ENCODE peak calls at places on chromosomes 6 and 20, in five cellular contexts. I, D, J, R and Z are unnamed samples.

GRCh38 chr6:128432394-128432793 is 88.0 kb downstream of the PTPRK start:
- DNase-seq in R (no peak), D (no peak), I (no peak), J (no peak), Z (no peak)

GRCh38 chr20:38601216-38602184 is at the start of gene ARHGAP40:
- DNase-seq in J (no peak), D (no peak), R (no peak), I (peak), Z (no peak)

GRCh38 chr6:122730775-122731386 is 48.6 kb upstream of the FABP7 start:
- DNase-seq in R (no peak), D (peak), I (peak), J (no peak), Z (no peak)

GRCh38 chr6:110781522-110782200 is 33.6 kb downstream of the CDK19 start:
- DNase-seq in J (no peak), D (no peak), I (no peak), R (no peak), Z (no peak)

GRCh38 chr6:96899019-96899418 is 1.3 kb upstream of the NDUFAF4 start:
- DNase-seq in J (no peak), I (peak), D (peak), R (no peak), Z (no peak)

GRCh38 chr6:70694371-70694770 is 26.7 kb downstream of the SMAP1 start:
- DNase-seq in R (no peak), I (no peak), J (no peak), D (no peak), Z (no peak)

GRCh38 chr6:128241221-128241620 is 279.2 kb downstream of the PTPRK start:
- DNase-seq in D (no peak), R (no peak), J (no peak), I (peak), Z (no peak)

GRCh38 chr20:4813076-4813838 is 91.5 kb downstream of the PRND start:
- DNase-seq in I (no peak), J (peak), D (no peak), R (no peak), Z (no peak)

GRCh38 chr6:137799950-137800568 is 67.0 kb upstream of the TNFAIP3 start:
- DNase-seq in J (peak), I (peak), R (peak), D (peak), Z (no peak)

GRCh38 chr6:139925894-139926641 is 551.6 kb upstream of the CITED2 start:
- DNase-seq in J (no peak), I (no peak), R (no peak), D (peak), Z (no peak)

GRCh38 chr20:57849868-57850215 is 140.0 kb upstream of the PMEPA1 start:
- DNase-seq in D (no peak), I (peak), R (no peak), J (no peak), Z (no peak)

GRCh38 chr6:78611097-78611625 is 256.2 kb upstream of the IRAK1BP1 start:
- DNase-seq in J (no peak), I (no peak), D (no peak), R (no peak), Z (no peak)

GRCh38 chr20:32359633-32360332 is 1.7 kb downstream of the ASXL1 start:
- DNase-seq in J (no peak), D (no peak), I (peak), R (no peak), Z (peak)

GRCh38 chr20:32358883-32359632 is 927 bp downstream of the ASXL1 start:
- DNase-seq in J (peak), R (peak), I (peak), D (peak), Z (peak)

GRCh38 chr20:32357869-32358631 is at the start of gene ASXL1:
- DNase-seq in R (peak), I (peak), D (peak), J (peak), Z (peak)

GRCh38 chr20:32358632-32358882 is 426 bp downstream of the ASXL1 start:
- DNase-seq in I (no peak), R (no peak), D (no peak), J (no peak), Z (no peak)

DNA sequence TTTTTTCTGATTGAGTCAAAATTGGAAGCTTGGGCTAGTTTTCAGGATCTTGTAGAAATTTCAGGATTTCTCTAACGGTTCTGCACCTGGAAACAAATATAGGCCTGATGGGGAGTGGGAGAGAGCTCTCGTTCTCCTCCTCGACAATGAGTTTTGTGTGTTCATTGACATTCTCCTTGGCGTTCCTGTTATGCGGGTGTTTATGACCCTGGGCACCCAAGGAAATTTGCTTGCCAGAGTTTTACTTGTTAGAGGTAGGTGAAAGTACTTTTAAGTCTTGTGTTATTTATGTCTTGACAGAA is 2.2 kb downstream of the ASXL1 start:
- DNase-seq in D (no peak), R (no peak), J (no peak), I (no peak), Z (no peak)
- H3K27ac ChIP-seq in D (no peak), R (no peak), J (peak), I (no peak), Z (peak)

DNA sequence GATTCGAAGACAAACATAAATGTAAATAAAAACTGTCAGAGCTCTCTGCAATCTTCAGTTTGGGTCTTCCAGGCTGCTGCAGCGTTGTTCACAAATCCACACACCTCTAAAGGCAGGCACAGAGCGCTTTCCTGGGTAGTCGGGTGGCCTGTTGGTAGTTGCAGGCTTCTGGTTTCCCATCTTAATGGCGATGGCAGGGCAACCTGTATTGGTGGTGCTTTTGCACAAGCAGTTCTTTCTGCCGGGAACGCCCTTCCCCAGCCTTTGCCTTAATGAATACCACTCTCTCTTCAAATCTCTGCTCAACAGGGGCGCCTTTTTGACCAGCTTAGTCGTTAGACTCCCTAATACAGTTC is 723 bp upstream of the IFT52 start:
- DNase-seq in R (peak), D (no peak), J (no peak), I (peak), Z (no peak)
- H3K27ac ChIP-seq in R (peak), D (peak), J (peak), I (no peak), Z (peak)

DNA sequence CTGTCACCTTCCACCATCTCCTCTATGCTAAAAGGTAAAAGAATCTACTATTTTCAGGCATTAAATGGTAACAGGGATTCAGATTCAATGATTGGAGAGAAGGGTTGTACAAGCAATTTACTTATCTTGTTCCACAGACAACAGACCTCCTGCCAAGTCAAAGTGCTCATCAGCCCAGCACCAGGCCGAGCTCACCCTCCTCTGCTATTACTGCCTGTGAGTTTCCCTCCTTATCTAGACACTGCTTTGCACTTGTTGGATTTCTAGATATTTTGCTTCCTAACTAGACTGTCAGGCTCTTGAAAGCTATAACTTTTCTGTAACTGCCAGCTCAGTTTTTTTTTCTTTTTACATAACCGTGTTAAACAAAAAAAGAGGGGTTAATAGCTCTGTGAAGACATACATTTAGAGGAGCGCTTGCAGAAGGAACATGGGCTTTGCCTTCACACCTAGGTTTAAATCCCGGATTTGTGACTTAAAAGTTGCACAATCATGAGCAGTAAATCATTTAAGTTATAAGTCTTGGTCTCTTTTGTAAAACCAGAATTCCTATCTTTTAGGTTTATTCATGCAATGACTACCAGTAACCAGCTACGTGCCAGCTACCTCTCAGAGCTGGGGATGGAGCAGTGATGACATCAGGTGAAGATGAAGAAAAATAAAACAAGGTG is 1.1 kb upstream of the FAM162B start:
- DNase-seq in R (no peak), J (no peak), D (no peak), I (no peak), Z (no peak)
- H3K27ac ChIP-seq in R (no peak), J (no peak), D (no peak), I (no peak), Z (no peak)

DNA sequence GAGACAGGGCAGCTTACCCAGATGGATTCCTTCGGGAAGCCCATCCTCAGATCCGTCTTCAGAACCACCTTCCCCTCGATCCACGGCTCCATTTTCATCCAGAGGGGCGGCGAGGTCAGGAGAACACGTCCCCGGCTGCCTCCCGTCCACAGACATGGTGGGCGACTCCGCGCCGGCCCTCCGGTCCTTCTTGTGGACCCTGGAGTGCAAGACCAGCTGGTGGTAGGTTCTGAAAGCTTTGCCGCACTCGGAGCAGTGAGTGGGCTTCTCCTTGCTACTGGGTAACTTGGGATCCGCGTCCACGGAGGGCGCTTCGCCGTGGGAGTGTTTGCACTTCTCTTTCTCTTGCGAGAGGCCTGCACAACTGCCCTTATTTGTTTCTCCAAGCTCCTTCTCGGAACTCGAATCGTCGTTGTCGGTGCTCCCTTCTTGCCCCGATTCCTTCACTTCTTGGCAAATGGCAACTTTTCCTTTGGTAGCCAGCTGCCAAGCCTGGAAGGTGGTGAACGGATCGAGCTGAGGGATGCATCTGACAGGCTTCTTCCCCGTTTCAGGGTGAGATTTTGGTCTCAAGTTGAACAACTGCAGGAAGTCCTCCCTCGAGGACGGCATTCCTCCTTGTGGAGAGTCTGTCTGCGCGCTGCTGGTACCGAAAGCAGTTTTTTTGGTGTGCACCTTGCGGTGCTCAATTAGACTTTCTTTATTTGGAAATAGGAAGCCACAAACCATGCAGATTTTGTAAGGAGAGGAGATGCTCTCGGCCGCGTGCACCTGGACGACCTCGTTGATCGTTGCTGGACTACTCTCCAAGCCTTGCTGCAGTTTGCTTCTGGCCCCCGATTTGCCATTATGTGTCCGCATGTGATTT is 12.0 kb downstream of the ZNF217 start:
- DNase-seq in D (no peak), J (peak), I (no peak), R (no peak), Z (no peak)
- H3K27ac ChIP-seq in D (peak), J (peak), I (peak), R (peak), Z (no peak)

GRCh38 chr20:49877254-49877990 is 37.9 kb downstream of the SPATA2 start:
- DNase-seq in R (no peak), J (no peak), D (no peak), I (no peak), Z (no peak)
- H3K27ac ChIP-seq in R (no peak), J (no peak), D (no peak), I (no peak), Z (no peak)

GRCh38 chr20:60869626-60870025 is 382.4 kb upstream of the CDH4 start:
- DNase-seq in R (no peak), I (no peak), D (no peak), J (no peak), Z (no peak)
- H3K27ac ChIP-seq in R (no peak), I (no peak), D (no peak), J (no peak), Z (no peak)

DNA sequence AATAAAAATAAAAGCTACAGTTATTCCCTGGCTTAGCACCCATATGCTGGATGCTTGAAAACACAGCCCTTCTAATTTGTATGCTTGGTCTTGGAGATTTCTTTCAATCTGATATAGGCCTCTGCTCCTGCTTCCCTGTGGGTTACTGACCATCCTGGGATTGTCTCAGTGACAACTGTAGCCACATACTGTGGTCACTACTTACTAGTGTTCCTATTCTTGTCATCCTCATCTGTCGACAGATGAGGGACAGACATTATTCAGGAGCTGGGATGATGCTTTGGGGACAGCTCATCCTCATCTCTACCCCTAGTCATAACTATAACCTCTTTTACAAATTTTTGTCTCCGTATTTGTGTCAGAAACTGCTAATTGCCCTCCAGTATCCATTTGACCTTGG is 388.9 kb upstream of the MAP3K7 start:
- DNase-seq in I (no peak), D (no peak), R (no peak), J (no peak), Z (no peak)
- H3K27ac ChIP-seq in I (no peak), D (no peak), R (no peak), J (no peak), Z (no peak)

GRCh38 chr6:157943964-157944283 is 37.7 kb upstream of the SYNJ2 start:
- DNase-seq in J (no peak), R (no peak), I (no peak), D (no peak), Z (no peak)
- H3K27ac ChIP-seq in J (no peak), R (no peak), I (no peak), D (no peak), Z (no peak)

DNA sequence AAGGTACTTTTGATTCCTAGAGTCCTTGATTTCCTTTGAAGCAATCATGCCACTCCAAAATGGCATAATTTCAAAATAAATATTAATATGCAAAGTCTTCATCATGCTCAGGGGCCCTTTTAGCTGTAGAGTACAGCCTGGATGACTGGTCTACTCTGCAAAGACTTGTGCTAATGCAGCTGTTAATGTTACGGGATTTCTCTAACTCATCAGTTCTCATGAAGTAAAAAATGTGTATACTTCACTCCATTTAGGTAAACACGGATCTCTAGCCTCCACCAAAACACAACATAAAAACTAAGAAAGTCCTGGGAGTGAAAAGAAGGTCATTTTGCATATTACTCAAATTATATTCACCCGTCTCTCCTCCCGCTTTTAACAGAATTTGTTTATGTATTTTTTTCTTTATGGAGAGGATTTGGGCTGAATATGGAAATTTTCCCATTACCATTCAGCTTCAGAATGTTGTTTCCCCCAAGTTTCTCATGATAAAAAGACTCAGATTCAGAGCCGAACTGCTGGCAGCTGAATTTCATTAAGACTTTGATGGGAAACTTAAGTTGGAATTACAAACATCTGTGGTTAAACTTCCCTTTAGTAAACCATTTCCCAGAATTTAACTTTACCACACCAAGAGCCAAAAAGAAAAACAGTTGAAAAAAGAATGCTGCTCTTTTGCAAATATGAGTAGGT is 8.7 kb downstream of the LAMA4 start:
- DNase-seq in D (no peak), J (no peak), R (no peak), I (no peak), Z (no peak)
- H3K27ac ChIP-seq in D (no peak), J (no peak), R (no peak), I (no peak), Z (no peak)